ENCODE peak calls at places on chromosomes 11 and 22, in four cellular contexts. H, D, K and X are unnamed samples. For H3K4me1, the result is how much of the 10 kb centered on the place peaks cover.

GRCh38 chr11:112770487-112770886 is 190.7 kb upstream of the NCAM1 start:
- DNase-seq in D (no peak), K (no peak), H (no peak), X (no peak)

GRCh38 chr22:17780116-17780740 is 6.0 kb upstream of the BID start:
- DNase-seq in K (no peak), H (no peak), D (no peak), X (no peak)

GRCh38 chr11:11016123-11016522 is 158.3 kb upstream of the ZBED5 start:
- DNase-seq in D (no peak), K (no peak), H (no peak), X (no peak)

GRCh38 chr11:127000291-127000968 is at the start of gene KIRREL3:
- DNase-seq in H (no peak), D (no peak), K (no peak), X (no peak)

GRCh38 chr11:100629671-100630070 is 57.4 kb upstream of the ARHGAP42 start:
- DNase-seq in H (no peak), D (no peak), K (no peak), X (no peak)

GRCh38 chr22:46803031-46803880 is 40.8 kb downstream of the TBC1D22A start:
- DNase-seq in D (peak), H (peak), K (peak), X (peak)

GRCh38 chr11:70530010-70530409 is 131.7 kb downstream of the CTTN start:
- DNase-seq in D (no peak), H (no peak), K (no peak), X (no peak)

GRCh38 chr11:38593649-38594048 is 1995.6 kb upstream of the RAG2 start:
- DNase-seq in D (no peak), K (no peak), H (no peak), X (no peak)

GRCh38 chr22:23827351-23827995 is 11.3 kb downstream of the DERL3 start:
- DNase-seq in D (no peak), H (no peak), K (no peak), X (no peak)

GRCh38 chr11:30758946-30759501 is 172.9 kb upstream of the MPPED2 start:
- DNase-seq in K (no peak), D (no peak), H (no peak), X (peak)

GRCh38 chr11:57751676-57752253 is at the start of gene BTBD18:
- DNase-seq in H (peak), K (peak), D (no peak), X (no peak)

GRCh38 chr22:20316844-20317401 is 2.9 kb downstream of the DGCR6L start:
- DNase-seq in K (no peak), D (no peak), H (no peak), X (no peak)

GRCh38 chr11:3200388-3201111 is 18.1 kb downstream of the MRGPRG start:
- DNase-seq in D (no peak), K (no peak), H (no peak), X (no peak)

GRCh38 chr11:126722956-126723664 is 277.5 kb downstream of the KIRREL3 start:
- DNase-seq in K (no peak), D (no peak), H (no peak), X (no peak)

GRCh38 chr22:38946771-38947170 is 10.6 kb upstream of the APOBEC3A start:
- DNase-seq in K (no peak), D (no peak), H (no peak), X (peak)

GRCh38 chr11:131253885-131254204 is 116.6 kb upstream of the NTM start:
- DNase-seq in D (no peak), K (no peak), H (no peak), X (no peak)

GRCh38 chr11:97850726-97851125 is 1170.0 kb upstream of the CNTN5 start:
- DNase-seq in H (no peak), D (no peak), K (no peak), X (no peak)

DNA sequence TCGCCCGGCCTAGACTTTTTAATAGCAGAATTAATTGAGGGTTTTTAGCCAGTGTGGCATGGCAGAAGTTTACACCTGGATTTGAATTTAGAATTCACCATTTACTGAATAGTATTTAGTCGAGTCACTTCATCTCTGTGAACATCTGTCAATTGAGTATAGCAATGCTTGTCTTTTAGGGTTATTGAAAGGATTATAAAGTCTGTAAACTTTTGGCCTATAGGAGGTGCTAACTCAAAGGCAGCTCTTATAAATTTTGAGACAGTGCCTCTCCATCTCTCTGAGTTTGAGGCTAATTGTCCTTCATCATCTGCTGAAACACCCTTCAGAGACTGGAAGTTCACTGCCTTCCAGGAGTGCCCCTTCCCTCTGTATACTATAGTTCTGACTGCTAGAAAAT is 205.0 kb downstream of the NELL1 start:
- DNase-seq in D (no peak), H (no peak), K (no peak), X (no peak)
- TF ChIP-seq CTCF in D (no peak), H (no peak), K (no peak), X (no peak)

DNA sequence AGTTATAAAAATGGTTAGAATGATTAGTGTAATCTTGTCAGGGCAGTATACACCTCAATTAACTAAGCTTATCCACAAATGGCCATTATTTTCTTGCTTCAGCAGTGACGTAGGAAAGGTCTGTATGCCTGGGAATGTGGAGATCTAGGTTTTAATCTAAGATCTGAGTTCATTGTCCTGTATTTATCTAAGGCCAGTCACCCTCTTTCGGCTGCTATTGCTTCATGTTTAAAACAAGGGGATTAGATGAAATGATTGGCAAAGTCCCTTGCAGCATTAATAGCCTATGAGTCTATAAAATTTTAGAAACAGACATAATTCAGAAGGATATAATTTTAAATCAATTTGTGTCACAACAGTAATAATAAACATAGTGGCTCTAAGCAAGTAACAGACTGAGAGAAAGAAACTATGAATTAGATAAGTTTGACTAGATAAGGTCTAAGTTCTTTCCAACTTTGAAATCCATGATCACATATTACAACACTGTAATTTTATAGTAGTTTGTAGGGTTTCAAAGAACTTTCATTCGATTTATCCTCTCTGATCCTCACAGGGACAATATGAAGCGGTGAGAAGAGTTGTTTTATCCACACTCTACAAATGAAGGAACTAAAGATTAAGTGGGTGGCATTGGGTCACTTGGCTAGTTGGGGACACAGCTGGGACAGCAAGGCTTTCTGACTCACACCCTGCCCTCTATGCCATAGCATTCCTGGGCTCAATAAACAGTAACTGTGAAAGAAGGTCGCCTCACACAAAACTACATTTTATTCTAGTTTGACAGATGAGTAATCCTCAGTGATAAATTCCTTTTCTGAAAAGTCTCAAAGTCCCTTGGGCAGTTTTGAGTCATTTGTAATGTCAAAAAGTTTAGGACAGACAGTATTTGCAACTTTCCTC is 60.6 kb upstream of the RDX start:
- DNase-seq in D (no peak), K (no peak), H (no peak), X (no peak)
- H3K4me1 ChIP-seq in D (under half), K (under half), H (under half), X (under half)

GRCh38 chr11:82731691-82732277 is 1.9 kb downstream of the FAM181B start:
- DNase-seq in D (no peak), H (no peak), K (no peak), X (no peak)

GRCh38 chr11:82734120-82734479 is 436 bp upstream of the FAM181B start:
- DNase-seq in D (no peak), K (no peak), H (no peak), X (no peak)

GRCh38 chr11:82732348-82732733 is 1.3 kb downstream of the FAM181B start:
- DNase-seq in K (no peak), D (no peak), H (no peak), X (peak)

GRCh38 chr11:82732734-82733443 is 775 bp downstream of the FAM181B start:
- DNase-seq in H (no peak), D (no peak), K (no peak), X (peak)

DNA sequence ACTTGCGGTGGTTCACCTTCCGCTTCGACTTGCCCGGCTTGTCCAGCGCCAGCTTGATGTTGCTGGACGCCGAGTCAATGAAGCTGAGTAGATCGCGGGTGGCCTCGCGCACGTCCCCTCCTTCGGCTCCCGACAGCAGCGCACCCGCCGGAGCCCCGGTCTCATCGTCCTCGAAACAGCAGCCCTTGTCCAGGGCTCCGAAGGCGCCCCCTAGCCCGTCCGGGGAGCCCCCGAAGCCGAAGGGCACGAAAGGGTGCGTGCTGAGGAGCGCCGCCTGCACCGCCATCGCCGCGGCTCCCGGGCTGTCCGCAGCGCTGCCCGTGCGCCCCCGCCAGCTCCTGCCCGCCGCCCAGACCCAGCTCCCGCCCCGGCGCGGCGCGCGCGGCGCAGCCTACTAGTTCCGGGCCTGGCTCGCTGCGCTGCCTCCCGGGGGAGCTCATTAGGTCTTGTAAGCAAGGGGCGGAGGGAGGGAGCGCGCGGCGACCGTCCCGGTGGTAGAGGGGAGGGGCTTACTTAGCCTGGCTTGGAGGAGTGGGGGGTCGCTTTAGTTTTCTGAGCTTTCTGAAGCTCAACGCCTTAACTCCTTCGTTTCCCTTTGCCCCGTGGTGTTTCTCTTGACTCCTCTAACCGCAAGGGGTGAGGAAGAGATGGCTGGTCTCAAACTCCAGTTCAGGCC is at the start of gene FAM181B:
- DNase-seq in H (peak), K (peak), D (no peak), X (no peak)
- H3K4me3 ChIP-seq in H (peak), K (no peak), D (peak), X (peak)

GRCh38 chr11:47269002-47269828 is 718 bp upstream of the MADD start:
- DNase-seq in H (peak), D (peak), K (peak), X (peak)

GRCh38 chr11:47271328-47271727 is 1.4 kb downstream of the MADD start:
- DNase-seq in D (no peak), K (no peak), H (no peak), X (no peak)

GRCh38 chr11:47271961-47272661 is 2.2 kb downstream of the MADD start:
- DNase-seq in H (peak), D (no peak), K (peak), X (no peak)

GRCh38 chr11:47269829-47270305 is at the start of gene MADD:
- DNase-seq in K (peak), D (peak), H (peak), X (peak)

GRCh38 chr11:47270331-47271271 is 668 bp downstream of the MADD start:
- DNase-seq in K (peak), D (no peak), H (peak), X (peak)
- TF ChIP-seq CTCF in K (no peak), D (no peak), H (no peak), X (no peak)

GRCh38 chr22:44678980-44679647 is 22.9 kb upstream of the PRR5 start:
- DNase-seq in H (no peak), D (no peak), K (no peak), X (no peak)

GRCh38 chr22:44680058-44680457 is 21.9 kb upstream of the PRR5 start:
- DNase-seq in K (no peak), H (no peak), D (no peak), X (no peak)

GRCh38 chr22:44682556-44683168 is 19.3 kb upstream of the PRR5 start:
- DNase-seq in H (no peak), K (no peak), D (no peak), X (no peak)

GRCh38 chr22:44678245-44678979 is 23.6 kb upstream of the PRR5 start:
- DNase-seq in K (no peak), H (no peak), D (no peak), X (no peak)

DNA sequence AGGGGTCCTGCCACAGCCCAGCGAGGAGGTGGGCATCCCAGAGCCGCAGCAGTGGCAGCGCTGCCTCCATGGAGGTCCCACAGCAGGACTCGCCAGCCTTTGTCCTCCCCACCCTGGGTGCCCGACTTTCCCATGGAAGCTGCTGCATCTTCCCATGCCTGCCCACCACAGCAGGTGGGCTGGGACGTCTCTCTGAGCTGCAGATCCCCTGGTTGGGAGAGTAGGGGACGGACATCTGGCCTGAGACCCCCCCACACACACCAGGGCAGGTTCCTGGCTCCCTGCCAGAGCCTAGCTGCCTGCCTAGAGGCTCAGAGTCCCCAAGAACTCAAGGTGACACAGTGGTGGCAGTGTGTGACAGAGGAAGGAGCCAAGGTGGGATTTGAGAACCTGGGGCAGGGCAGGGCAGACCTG is 21.5 kb upstream of the PRR5 start:
- DNase-seq in H (no peak), K (no peak), D (no peak), X (no peak)
- H3K4me1 ChIP-seq in H (under half), K (under half), D (half or more), X (under half)